ENCODE peak calls at places on chromosomes 16 and 17, in four cellular contexts. P is OCI-M1, Y is naive B cell, F is NCI-H1105. N is an unnamed sample.

GRCh38 chr17:2909164-2909852 is 113.1 kb downstream of the RAP1GAP2 start:
- DNase-seq in P (no peak), Y (no peak), F (no peak), N (no peak)

GRCh38 chr16:47392114-47392513 is 68.7 kb downstream of the ITFG1 start:
- DNase-seq in P (peak), Y (peak), F (no peak), N (peak)

GRCh38 chr16:2478273-2478672 is 3.3 kb downstream of the TBC1D24 start:
- DNase-seq in P (no peak), Y (no peak), F (no peak), N (no peak)

GRCh38 chr17:82935944-82936767 is 96.3 kb upstream of the ZNF750 start:
- DNase-seq in P (no peak), Y (no peak), F (no peak), N (no peak)

GRCh38 chr16:86924537-86924936 is 346.2 kb downstream of the FOXL1 start:
- DNase-seq in P (no peak), Y (no peak), F (no peak), N (no peak)

GRCh38 chr17:75508122-75508719 is 7.1 kb downstream of the CASKIN2 start:
- DNase-seq in P (no peak), Y (no peak), F (no peak), N (no peak)

GRCh38 chr17:72123964-72124791 is 3.4 kb downstream of the SOX9 start:
- DNase-seq in P (no peak), Y (no peak), F (no peak), N (no peak)

GRCh38 chr16:51359141-51359960 is 208.3 kb upstream of the SALL1 start:
- DNase-seq in P (no peak), Y (no peak), F (no peak), N (no peak)

GRCh38 chr16:77585852-77586251 is 136.5 kb upstream of the NUDT7 start:
- DNase-seq in P (no peak), Y (no peak), F (no peak), N (no peak)

GRCh38 chr17:75361996-75362395 is 43.5 kb downstream of the GRB2 start:
- DNase-seq in P (no peak), Y (no peak), F (no peak), N (no peak)

GRCh38 chr17:65103896-65104295 is 33.3 kb upstream of the RGS9 start:
- DNase-seq in P (no peak), Y (no peak), F (no peak), N (no peak)

GRCh38 chr17:7403043-7403901 is 625 bp downstream of the TMEM256 start:
- DNase-seq in P (no peak), Y (no peak), F (peak), N (no peak)

GRCh38 chr17:60857521-60857920 is 179.9 kb downstream of the BCAS3 start:
- DNase-seq in P (no peak), Y (no peak), F (no peak), N (no peak)

GRCh38 chr17:15744091-15744676 is 12.1 kb downstream of the TBC1D26 start:
- DNase-seq in P (no peak), Y (no peak), F (no peak), N (no peak)

GRCh38 chr17:9470171-9470570 is 105.4 kb downstream of the STX8 start:
- DNase-seq in P (peak), Y (no peak), F (no peak), N (peak)

GRCh38 chr16:22942812-22943211 is 128.8 kb downstream of the HS3ST2 start:
- DNase-seq in P (no peak), Y (no peak), F (no peak), N (no peak)

GRCh38 chr16:27761816-27762215 is 211.9 kb downstream of the KATNIP start:
- DNase-seq in P (no peak), Y (no peak), F (no peak), N (peak)

GRCh38 chr17:64661981-64662773 is at the start of gene SMURF2:
- DNase-seq in P (peak), Y (peak), F (peak), N (peak)

N was measured in HL-60.